ENCODE peak calls at places on chromosomes 12 and 14, in eight cellular contexts. One of them, this sample, is unnamed.

GRCh38 chr12:52820521-52820920 is 6.6 kb upstream of the KRT4 start:
- DNase-seq in lower lobe of right lung: no peak
- DNase-seq in neural progenitor cell: no peak
- DNase-seq in uterus: no peak
- DNase-seq in ovary: no peak
- DNase-seq in adrenal gland: no peak
- DNase-seq in fibroblast of lung: no peak
- DNase-seq in effector memory CD4-positive, alpha-beta T cell: no peak
- DNase-seq in this sample: no peak

GRCh38 chr14:97920201-97920600 is 1123.0 kb downstream of the VRK1 start:
- DNase-seq in lower lobe of right lung: no peak
- DNase-seq in neural progenitor cell: no peak
- DNase-seq in uterus: no peak
- DNase-seq in ovary: no peak
- DNase-seq in adrenal gland: no peak
- DNase-seq in fibroblast of lung: no peak
- DNase-seq in effector memory CD4-positive, alpha-beta T cell: no peak
- DNase-seq in this sample: no peak

GRCh38 chr12:93008044-93008778 is 79.1 kb upstream of the EEA1 start:
- DNase-seq in lower lobe of right lung: no peak
- DNase-seq in neural progenitor cell: no peak
- DNase-seq in uterus: no peak
- DNase-seq in ovary: no peak
- DNase-seq in adrenal gland: no peak
- DNase-seq in fibroblast of lung: no peak
- DNase-seq in effector memory CD4-positive, alpha-beta T cell: no peak
- DNase-seq in this sample: no peak

GRCh38 chr12:70719672-70720420 is 82.6 kb upstream of the PTPRB start:
- DNase-seq in lower lobe of right lung: peak; percentile 50
- DNase-seq in neural progenitor cell: peak; percentile 80
- DNase-seq in uterus: peak; percentile 24
- DNase-seq in ovary: no peak
- DNase-seq in adrenal gland: peak; percentile 40
- DNase-seq in fibroblast of lung: peak; percentile 45
- DNase-seq in effector memory CD4-positive, alpha-beta T cell: no peak
- DNase-seq in this sample: peak; percentile 47

GRCh38 chr12:80178846-80179245 is 79.5 kb downstream of the OTOGL start:
- DNase-seq in lower lobe of right lung: no peak
- DNase-seq in neural progenitor cell: no peak
- DNase-seq in uterus: no peak
- DNase-seq in ovary: no peak
- DNase-seq in adrenal gland: no peak
- DNase-seq in fibroblast of lung: no peak
- DNase-seq in effector memory CD4-positive, alpha-beta T cell: no peak
- DNase-seq in this sample: no peak

GRCh38 chr12:84508325-84508861 is 404.2 kb downstream of the SLC6A15 start:
- DNase-seq in lower lobe of right lung: no peak
- DNase-seq in neural progenitor cell: peak; percentile 8
- DNase-seq in uterus: peak; percentile 37
- DNase-seq in ovary: no peak
- DNase-seq in adrenal gland: peak; percentile 36
- DNase-seq in fibroblast of lung: peak; percentile 71
- DNase-seq in effector memory CD4-positive, alpha-beta T cell: no peak
- DNase-seq in this sample: peak; percentile 9

GRCh38 chr14:22047105-22047504 is 373.5 kb upstream of the OR4E1 start:
- DNase-seq in lower lobe of right lung: no peak
- DNase-seq in neural progenitor cell: peak; percentile 76
- DNase-seq in uterus: no peak
- DNase-seq in ovary: no peak
- DNase-seq in adrenal gland: no peak
- DNase-seq in fibroblast of lung: no peak
- DNase-seq in effector memory CD4-positive, alpha-beta T cell: no peak
- DNase-seq in this sample: no peak

GRCh38 chr14:93994919-93995682 is 2.0 kb upstream of the CCDC197 start:
- DNase-seq in lower lobe of right lung: no peak
- DNase-seq in neural progenitor cell: no peak
- DNase-seq in uterus: peak; percentile 66
- DNase-seq in ovary: no peak
- DNase-seq in adrenal gland: peak; percentile 87
- DNase-seq in fibroblast of lung: peak; percentile 46
- DNase-seq in effector memory CD4-positive, alpha-beta T cell: no peak
- DNase-seq in this sample: no peak

GRCh38 chr14:21940887-21941855 is 267.6 kb upstream of the OR4E1 start:
- DNase-seq in lower lobe of right lung: no peak
- DNase-seq in neural progenitor cell: peak; percentile 44
- DNase-seq in uterus: no peak
- DNase-seq in ovary: no peak
- DNase-seq in adrenal gland: no peak
- DNase-seq in fibroblast of lung: peak; percentile 9
- DNase-seq in effector memory CD4-positive, alpha-beta T cell: peak; percentile 14
- DNase-seq in this sample: peak; percentile 25

GRCh38 chr14:52473557-52473956 is 78.7 kb downstream of the TXNDC16 start:
- DNase-seq in lower lobe of right lung: no peak
- DNase-seq in neural progenitor cell: peak; percentile 12
- DNase-seq in uterus: no peak
- DNase-seq in ovary: no peak
- DNase-seq in adrenal gland: no peak
- DNase-seq in fibroblast of lung: peak; percentile 71
- DNase-seq in effector memory CD4-positive, alpha-beta T cell: no peak
- DNase-seq in this sample: peak; percentile 50

DNA sequence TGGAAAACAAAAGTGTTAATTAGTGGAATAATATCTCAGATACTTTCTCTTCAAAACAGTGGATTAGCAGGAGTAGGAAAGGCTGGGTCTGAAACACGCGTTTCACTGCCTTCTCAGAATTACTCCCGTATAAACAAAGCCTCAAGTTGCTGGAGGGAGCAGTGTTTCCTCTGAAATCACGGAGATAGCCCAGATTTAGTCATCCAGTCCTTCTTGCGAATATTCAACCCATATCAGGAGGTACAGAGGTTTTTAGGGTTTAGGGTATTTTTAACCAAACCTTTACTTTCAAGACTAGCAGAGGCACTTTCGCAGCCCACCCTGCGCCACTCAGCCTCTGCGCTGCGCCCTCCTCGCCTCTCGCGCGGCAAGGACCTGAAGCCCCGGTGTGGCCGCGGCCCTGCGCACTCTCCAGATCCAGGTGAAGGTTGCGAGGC is 2.1 kb upstream of the SAMD4A start:
- DNase-seq in lower lobe of right lung: no peak
- DNase-seq in neural progenitor cell: peak; percentile 34
- DNase-seq in uterus: peak; percentile 62
- DNase-seq in ovary: no peak
- DNase-seq in adrenal gland: peak; percentile 43
- DNase-seq in fibroblast of lung: peak; percentile 84
- DNase-seq in effector memory CD4-positive, alpha-beta T cell: no peak
- DNase-seq in this sample: peak; percentile 40
- H3K4me3 ChIP-seq in lower lobe of right lung: peak overlapping the region; percentile 79
- H3K4me3 ChIP-seq in neural progenitor cell: peak overlapping the region; percentile 61
- H3K4me3 ChIP-seq in uterus: peak overlapping the region; percentile 71
- H3K4me3 ChIP-seq in ovary: peak overlapping the region; percentile 61
- H3K4me3 ChIP-seq in adrenal gland: peak overlapping the region; percentile 67
- H3K4me3 ChIP-seq in fibroblast of lung: peak overlapping the region; percentile 70
- H3K4me3 ChIP-seq in effector memory CD4-positive, alpha-beta T cell: peak overlapping the region; percentile 86
- H3K4me3 ChIP-seq in this sample: peak overlapping the region; percentile 69

GRCh38 chr12:75960954-75961661 is 70.5 kb downstream of the PHLDA1 start:
- DNase-seq in lower lobe of right lung: no peak
- DNase-seq in neural progenitor cell: no peak
- DNase-seq in uterus: no peak
- DNase-seq in ovary: no peak
- DNase-seq in adrenal gland: no peak
- DNase-seq in fibroblast of lung: no peak
- DNase-seq in effector memory CD4-positive, alpha-beta T cell: no peak
- DNase-seq in this sample: no peak
- H3K4me1 ChIP-seq in lower lobe of right lung: peaks cover 20% of the 10 kb centered on the region
- H3K4me1 ChIP-seq in neural progenitor cell: peaks cover 21% of the 10 kb centered on the region
- H3K4me1 ChIP-seq in uterus: no peaks in the 10 kb centered on the region
- H3K4me1 ChIP-seq in ovary: no peaks in the 10 kb centered on the region
- H3K4me1 ChIP-seq in adrenal gland: peaks cover 6% of the 10 kb centered on the region
- H3K4me1 ChIP-seq in fibroblast of lung: peaks cover 5% of the 10 kb centered on the region
- H3K4me1 ChIP-seq in effector memory CD4-positive, alpha-beta T cell: peaks cover 18% of the 10 kb centered on the region
- H3K4me1 ChIP-seq in this sample: peaks cover 27% of the 10 kb centered on the region

GRCh38 chr12:94761559-94761958 is 111.2 kb upstream of the TMCC3 start:
- DNase-seq in lower lobe of right lung: no peak
- DNase-seq in neural progenitor cell: no peak
- DNase-seq in uterus: no peak
- DNase-seq in ovary: no peak
- DNase-seq in adrenal gland: no peak
- DNase-seq in fibroblast of lung: peak; percentile 88
- DNase-seq in effector memory CD4-positive, alpha-beta T cell: no peak
- DNase-seq in this sample: no peak
- H3K9me3 ChIP-seq in lower lobe of right lung: no peaks in the 10 kb centered on the region
- H3K9me3 ChIP-seq in neural progenitor cell: no peaks in the 10 kb centered on the region
- H3K9me3 ChIP-seq in uterus: no peaks in the 10 kb centered on the region
- H3K9me3 ChIP-seq in ovary: no peaks in the 10 kb centered on the region
- H3K9me3 ChIP-seq in adrenal gland: no peaks in the 10 kb centered on the region
- H3K9me3 ChIP-seq in fibroblast of lung: no peaks in the 10 kb centered on the region
- H3K9me3 ChIP-seq in effector memory CD4-positive, alpha-beta T cell: no peaks in the 10 kb centered on the region
- H3K9me3 ChIP-seq in this sample: no peaks in the 10 kb centered on the region

GRCh38 chr12:65739606-65740005 is 84.7 kb upstream of the HMGA2 start:
- DNase-seq in lower lobe of right lung: no peak
- DNase-seq in neural progenitor cell: no peak
- DNase-seq in uterus: no peak
- DNase-seq in ovary: no peak
- DNase-seq in adrenal gland: no peak
- DNase-seq in fibroblast of lung: no peak
- DNase-seq in effector memory CD4-positive, alpha-beta T cell: no peak
- DNase-seq in this sample: no peak

GRCh38 chr12:65740506-65740872 is 83.8 kb upstream of the HMGA2 start:
- DNase-seq in lower lobe of right lung: no peak
- DNase-seq in neural progenitor cell: no peak
- DNase-seq in uterus: no peak
- DNase-seq in ovary: no peak
- DNase-seq in adrenal gland: no peak
- DNase-seq in fibroblast of lung: no peak
- DNase-seq in effector memory CD4-positive, alpha-beta T cell: no peak
- DNase-seq in this sample: no peak

GRCh38 chr12:65742481-65742971 is 81.8 kb upstream of the HMGA2 start:
- DNase-seq in lower lobe of right lung: no peak
- DNase-seq in neural progenitor cell: peak; percentile 92
- DNase-seq in uterus: peak; percentile 22
- DNase-seq in ovary: no peak
- DNase-seq in adrenal gland: no peak
- DNase-seq in fibroblast of lung: peak; percentile 54
- DNase-seq in effector memory CD4-positive, alpha-beta T cell: no peak
- DNase-seq in this sample: no peak

GRCh38 chr12:65741662-65742480 is 82.4 kb upstream of the HMGA2 start:
- DNase-seq in lower lobe of right lung: no peak
- DNase-seq in neural progenitor cell: peak; percentile 70
- DNase-seq in uterus: peak; percentile 19
- DNase-seq in ovary: peak; percentile 50
- DNase-seq in adrenal gland: no peak
- DNase-seq in fibroblast of lung: peak; percentile 48
- DNase-seq in effector memory CD4-positive, alpha-beta T cell: no peak
- DNase-seq in this sample: no peak

GRCh38 chr12:65740873-65741600 is 83.2 kb upstream of the HMGA2 start:
- DNase-seq in lower lobe of right lung: peak; percentile 70
- DNase-seq in neural progenitor cell: peak; percentile 92
- DNase-seq in uterus: peak; percentile 73
- DNase-seq in ovary: peak; percentile 85
- DNase-seq in adrenal gland: peak; percentile 52
- DNase-seq in fibroblast of lung: peak; percentile 82
- DNase-seq in effector memory CD4-positive, alpha-beta T cell: no peak
- DNase-seq in this sample: peak; percentile 94
- H3K4me3 ChIP-seq in lower lobe of right lung: peak overlapping the region; percentile 57
- H3K4me3 ChIP-seq in neural progenitor cell: peak overlapping the region; percentile 64
- H3K4me3 ChIP-seq in uterus: peak overlapping the region; percentile 53
- H3K4me3 ChIP-seq in ovary: peak overlapping the region; percentile 52
- H3K4me3 ChIP-seq in adrenal gland: peak overlapping the region; percentile 52
- H3K4me3 ChIP-seq in fibroblast of lung: peak overlapping the region; percentile 80
- H3K4me3 ChIP-seq in effector memory CD4-positive, alpha-beta T cell: peak overlapping the region; percentile 35
- H3K4me3 ChIP-seq in this sample: peak overlapping the region; percentile 51

GRCh38 chr14:91322623-91323022 is 78.1 kb upstream of the GPR68 start:
- DNase-seq in lower lobe of right lung: no peak
- DNase-seq in neural progenitor cell: no peak
- DNase-seq in uterus: no peak
- DNase-seq in ovary: no peak
- DNase-seq in adrenal gland: no peak
- DNase-seq in fibroblast of lung: no peak
- DNase-seq in effector memory CD4-positive, alpha-beta T cell: no peak
- DNase-seq in this sample: no peak

GRCh38 chr14:91321131-91321530 is 76.6 kb upstream of the GPR68 start:
- DNase-seq in lower lobe of right lung: no peak
- DNase-seq in neural progenitor cell: no peak
- DNase-seq in uterus: no peak
- DNase-seq in ovary: no peak
- DNase-seq in adrenal gland: no peak
- DNase-seq in fibroblast of lung: no peak
- DNase-seq in effector memory CD4-positive, alpha-beta T cell: no peak
- DNase-seq in this sample: no peak

GRCh38 chr14:91323671-91324605 is 79.4 kb upstream of the GPR68 start:
- DNase-seq in lower lobe of right lung: peak; percentile 92
- DNase-seq in neural progenitor cell: peak; percentile 75
- DNase-seq in uterus: peak; percentile 88
- DNase-seq in ovary: peak; percentile 92
- DNase-seq in adrenal gland: peak; percentile 92
- DNase-seq in fibroblast of lung: peak; percentile 68
- DNase-seq in effector memory CD4-positive, alpha-beta T cell: peak; percentile 91
- DNase-seq in this sample: peak; percentile 27

GRCh38 chr14:91324606-91324950 is 80.1 kb upstream of the GPR68 start:
- DNase-seq in lower lobe of right lung: no peak
- DNase-seq in neural progenitor cell: no peak
- DNase-seq in uterus: no peak
- DNase-seq in ovary: no peak
- DNase-seq in adrenal gland: no peak
- DNase-seq in fibroblast of lung: no peak
- DNase-seq in effector memory CD4-positive, alpha-beta T cell: no peak
- DNase-seq in this sample: no peak

DNA sequence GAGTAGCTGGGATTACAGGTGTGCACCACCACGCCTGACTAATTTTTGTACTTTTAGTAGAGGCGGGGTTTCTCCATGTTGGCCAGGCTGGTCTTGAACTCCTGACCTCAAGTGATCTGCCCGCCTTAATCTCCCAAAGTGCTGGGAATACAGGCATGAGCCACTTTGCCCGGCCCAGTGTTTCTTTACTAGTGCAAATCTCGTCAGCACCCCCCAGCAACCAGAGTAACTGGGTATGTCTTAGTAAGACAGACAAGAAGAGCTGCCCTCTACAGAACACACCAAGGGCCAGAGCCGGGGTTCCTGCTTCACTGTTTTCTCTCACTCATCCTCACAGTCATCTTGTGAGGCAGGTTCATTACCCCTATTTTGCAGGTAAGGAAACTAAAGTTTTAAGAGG is 78.5 kb upstream of the GPR68 start:
- DNase-seq in lower lobe of right lung: no peak
- DNase-seq in neural progenitor cell: no peak
- DNase-seq in uterus: no peak
- DNase-seq in ovary: no peak
- DNase-seq in adrenal gland: no peak
- DNase-seq in fibroblast of lung: no peak
- DNase-seq in effector memory CD4-positive, alpha-beta T cell: no peak
- DNase-seq in this sample: no peak
- H3K4me1 ChIP-seq in lower lobe of right lung: peaks cover 45% of the 10 kb centered on the region
- H3K4me1 ChIP-seq in neural progenitor cell: peaks cover 5% of the 10 kb centered on the region
- H3K4me1 ChIP-seq in uterus: no peaks in the 10 kb centered on the region
- H3K4me1 ChIP-seq in ovary: peaks cover 3% of the 10 kb centered on the region
- H3K4me1 ChIP-seq in adrenal gland: peaks cover 23% of the 10 kb centered on the region
- H3K4me1 ChIP-seq in fibroblast of lung: no peaks in the 10 kb centered on the region
- H3K4me1 ChIP-seq in effector memory CD4-positive, alpha-beta T cell: peaks cover 47% of the 10 kb centered on the region
- H3K4me1 ChIP-seq in this sample: peaks cover 3% of the 10 kb centered on the region

This sample was measured in HAP-1.